ENCODE peak calls at places on chromosomes 2 and 18, in eight cellular contexts. I is SIG-M5; O is EH; S is NCI-H1092; M is retina; D is lower lobe of right lung; E is H54; C is activated CD8-positive, alpha-beta memory T cell treated with anti-CD3 and anti-CD28 coated beads for 48 hours. W is an unnamed sample.

GRCh38 chr18:251572-251971 is 16.3 kb downstream of the THOC1 start:
- DNase-seq in S (no peak), I (no peak), M (no peak), O (no peak), C (no peak), D (no peak), E (no peak), W (no peak)

GRCh38 chr2:84676295-84676694 is 160.0 kb downstream of the DNAH6 start:
- DNase-seq in M (no peak), S (no peak), O (peak; percentile 76), I (no peak), D (no peak), E (no peak), C (no peak), W (no peak)

GRCh38 chr2:82395531-82395930 is 2063.5 kb downstream of the SUCLG1 start:
- DNase-seq in C (no peak), S (no peak), D (no peak), M (no peak), E (no peak), O (no peak), I (no peak), W (no peak)

GRCh38 chr2:101251844-101252407 is 760 bp upstream of the CNOT11 start:
- DNase-seq in E (no peak), M (no peak), S (no peak), D (no peak), C (no peak), I (no peak), O (peak; percentile 2), W (no peak)

GRCh38 chr2:37686792-37687595 is 15.6 kb upstream of the CDC42EP3 start:
- DNase-seq in C (no peak), S (no peak), I (no peak), O (peak; percentile 35), E (no peak), D (no peak), M (no peak), W (no peak)

GRCh38 chr2:209456489-209456888 is 32.6 kb downstream of the MAP2 start:
- DNase-seq in I (no peak), O (no peak), C (no peak), M (no peak), D (no peak), E (no peak), S (no peak), W (no peak)

GRCh38 chr2:144875996-144876395 is 356.1 kb upstream of the ZEB2 start:
- DNase-seq in C (no peak), D (no peak), O (peak; percentile 85), E (no peak), M (no peak), I (no peak), S (no peak), W (no peak)

GRCh38 chr2:54609647-54610046 is 113.8 kb upstream of the EML6 start:
- DNase-seq in S (no peak), D (no peak), I (no peak), C (no peak), M (no peak), O (no peak), E (no peak), W (no peak)

GRCh38 chr2:60961457-60961856 is 56.1 kb upstream of the PEX13 start:
- DNase-seq in D (no peak), O (peak; percentile 43), S (no peak), C (no peak), I (no peak), E (no peak), M (no peak), W (peak; percentile 45)

GRCh38 chr2:121049921-121050585 is 234.9 kb downstream of the TFCP2L1 start:
- DNase-seq in S (no peak), I (no peak), M (no peak), C (no peak), D (no peak), E (no peak), O (no peak), W (no peak)

GRCh38 chr2:170845343-170845742 is 28.7 kb downstream of the GAD1 start:
- DNase-seq in E (no peak), I (no peak), M (no peak), D (no peak), S (no peak), C (no peak), O (no peak), W (no peak)

GRCh38 chr2:239157269-239157668 is 243.6 kb downstream of the HDAC4 start:
- DNase-seq in S (no peak), M (no peak), C (no peak), O (no peak), E (no peak), I (no peak), D (peak; percentile 37), W (no peak)

GRCh38 chr2:12504443-12504842 is 212.3 kb upstream of the TRIB2 start:
- DNase-seq in I (no peak), S (no peak), E (no peak), M (no peak), C (no peak), D (no peak), O (peak; percentile 78), W (no peak)

GRCh38 chr18:52160652-52161051 is 179.3 kb upstream of the DCC start:
- DNase-seq in S (no peak), D (no peak), O (no peak), C (no peak), E (no peak), I (no peak), M (no peak), W (no peak)

GRCh38 chr2:223459328-223459939 is 142.7 kb downstream of the SCG2 start:
- DNase-seq in O (peak; percentile 42), I (no peak), D (no peak), S (no peak), M (no peak), E (no peak), C (no peak), W (no peak)

GRCh38 chr2:10883880-10884529 is 27.7 kb upstream of the KCNF1 start:
- DNase-seq in C (no peak), E (no peak), O (no peak), M (peak; percentile 38), I (no peak), S (no peak), D (no peak), W (no peak)

GRCh38 chr2:74685408-74685807 is 31.4 kb downstream of the SEMA4F start:
- DNase-seq in I (no peak), D (no peak), O (peak; percentile 55), M (no peak), S (no peak), C (no peak), E (no peak), W (no peak)

GRCh38 chr2:149330127-149331022 is at the start of gene LYPD6:
- DNase-seq in S (peak; percentile 44), I (no peak), M (peak; percentile 92), D (peak; percentile 74), C (no peak), E (peak; percentile 79), O (peak; percentile 81), W (no peak)

GRCh38 chr2:915979-916378 is 34.7 kb upstream of the SNTG2 start:
- DNase-seq in O (no peak), S (no peak), M (no peak), D (no peak), I (no peak), E (no peak), C (no peak), W (no peak)

GRCh38 chr2:120398961-120399888 is 53.3 kb downstream of the INHBB start:
- DNase-seq in M (no peak), O (peak; percentile 22), S (no peak), D (no peak), E (no peak), C (no peak), I (no peak), W (no peak)

GRCh38 chr2:34831096-34831495 is 1232.0 kb upstream of the FAM98A start:
- DNase-seq in C (no peak), M (no peak), S (no peak), E (no peak), D (no peak), O (no peak), I (no peak), W (no peak)

GRCh38 chr2:122422384-122422991 is 667.0 kb downstream of the TSN start:
- DNase-seq in E (no peak), O (peak; percentile 0), D (no peak), C (no peak), I (no peak), S (no peak), M (no peak), W (no peak)

GRCh38 chr18:6956999-6957398 is 160.6 kb downstream of the LAMA1 start:
- DNase-seq in D (no peak), S (no peak), M (no peak), O (no peak), C (no peak), E (no peak), I (no peak), W (no peak)

GRCh38 chr2:141392517-141393213 is 738.2 kb downstream of the LRP1B start:
- DNase-seq in E (peak; percentile 0), C (no peak), S (no peak), O (peak; percentile 92), I (no peak), M (no peak), D (no peak), W (no peak)